ENCODE peak calls at places on chromosomes 7 and 10, in five cellular contexts. M, H, U, E and I are unnamed samples. For H3K4me1, the result is how much of the 10 kb centered on the place peaks cover.

GRCh38 chr10:30121401-30121800 is 62.0 kb upstream of the JCAD start:
- DNase-seq in H (no peak), E (no peak), U (no peak), M (no peak), I (no peak)

GRCh38 chr10:3750352-3750816 is 34.6 kb downstream of the KLF6 start:
- DNase-seq in U (no peak), E (no peak), M (no peak), H (no peak), I (no peak)

GRCh38 chr10:69475433-69475830 is 24.2 kb downstream of the TSPAN15 start:
- DNase-seq in E (no peak), U (no peak), H (no peak), M (no peak), I (no peak)

GRCh38 chr7:94335586-94335985 is 59.1 kb upstream of the COL1A2 start:
- DNase-seq in E (no peak), U (no peak), M (no peak), H (no peak), I (no peak)

GRCh38 chr7:156929789-156930539 is 19.5 kb upstream of the NOM1 start:
- DNase-seq in E (no peak), U (no peak), H (no peak), M (no peak), I (no peak)

GRCh38 chr10:30774281-30774680 is 144.7 kb upstream of the LYZL2 start:
- DNase-seq in M (no peak), E (no peak), H (no peak), U (no peak), I (no peak)

GRCh38 chr7:98202367-98203195 is 8.7 kb upstream of the BHLHA15 start:
- DNase-seq in M (no peak), E (no peak), U (no peak), H (no peak), I (peak)

GRCh38 chr7:51428226-51428887 is 111.7 kb upstream of the COBL start:
- DNase-seq in H (no peak), E (no peak), M (no peak), U (no peak), I (no peak)

GRCh38 chr10:130179640-130180039 is 43.4 kb downstream of the GLRX3 start:
- DNase-seq in U (no peak), E (no peak), M (no peak), H (no peak), I (no peak)

GRCh38 chr7:55366461-55367138 is 1.5 kb downstream of the LANCL2 start:
- DNase-seq in U (no peak), H (no peak), M (no peak), E (no peak), I (no peak)

GRCh38 chr7:107016312-107016711 is 28.2 kb upstream of the PRKAR2B start:
- DNase-seq in H (no peak), E (no peak), M (no peak), U (no peak), I (no peak)

GRCh38 chr10:11176746-11177145 is 159.1 kb downstream of the CELF2 start:
- DNase-seq in H (no peak), E (no peak), M (no peak), U (no peak), I (no peak)

GRCh38 chr7:158097511-158098124 is 490.0 kb downstream of the PTPRN2 start:
- DNase-seq in U (no peak), E (no peak), H (no peak), M (no peak), I (peak)

GRCh38 chr7:131619336-131620305 is 63.2 kb upstream of the PODXL start:
- DNase-seq in H (no peak), E (no peak), U (no peak), M (no peak), I (no peak)

GRCh38 chr7:18320971-18321567 is 174.5 kb upstream of the HDAC9 start:
- DNase-seq in H (no peak), U (no peak), M (no peak), E (no peak), I (no peak)

GRCh38 chr10:114306116-114306973 is 67.3 kb downstream of the VWA2 start:
- DNase-seq in E (peak), H (no peak), U (no peak), M (no peak), I (no peak)

GRCh38 chr7:82442492-82443043 is 1.0 kb downstream of the CACNA2D1 start:
- DNase-seq in E (no peak), H (no peak), M (no peak), U (no peak), I (no peak)

GRCh38 chr7:92696584-92696983 is 106.4 kb upstream of the FAM133B start:
- DNase-seq in H (no peak), E (no peak), M (no peak), U (no peak), I (no peak)

GRCh38 chr7:41984888-41985287 is 252.1 kb downstream of the GLI3 start:
- DNase-seq in E (no peak), U (no peak), H (no peak), M (no peak), I (no peak)

GRCh38 chr10:79239275-79239779 is 107.9 kb upstream of the PPIF start:
- DNase-seq in U (no peak), M (peak), H (no peak), E (peak), I (no peak)

GRCh38 chr10:69749180-69750010 is 52.3 kb upstream of the COL13A1 start:
- DNase-seq in E (no peak), H (no peak), U (no peak), M (no peak), I (no peak)

GRCh38 chr7:40711706-40712105 is 576.9 kb downstream of the SUGCT start:
- DNase-seq in H (no peak), M (no peak), U (no peak), E (no peak), I (no peak)

GRCh38 chr7:151013728-151014497 is 10.4 kb downstream of the ATG9B start:
- DNase-seq in H (peak), U (peak), E (peak), M (peak), I (peak)

GRCh38 chr7:27560706-27561235 is 101.9 kb downstream of the HIBADH start:
- DNase-seq in H (no peak), U (no peak), M (no peak), E (no peak), I (no peak)

GRCh38 chr7:30836991-30837390 is 65.8 kb downstream of the MINDY4 start:
- DNase-seq in U (no peak), M (no peak), H (no peak), E (no peak), I (peak)

GRCh38 chr7:91020611-91021385 is 243.4 kb upstream of the FZD1 start:
- DNase-seq in M (no peak), H (no peak), E (no peak), U (no peak), I (no peak)

GRCh38 chr7:83514977-83515376 is 134.0 kb downstream of the SEMA3E start:
- DNase-seq in U (no peak), M (no peak), E (no peak), H (no peak), I (no peak)

GRCh38 chr10:73044378-73045285 is 52.0 kb downstream of the P4HA1 start:
- DNase-seq in M (no peak), E (no peak), U (no peak), H (no peak), I (no peak)

GRCh38 chr7:81515009-81515408 is 254.8 kb downstream of the HGF start:
- DNase-seq in E (no peak), M (no peak), H (no peak), U (no peak), I (no peak)

GRCh38 chr10:114252097-114252496 is 13.0 kb downstream of the VWA2 start:
- DNase-seq in H (no peak), E (no peak), M (no peak), U (no peak), I (no peak)

GRCh38 chr7:130009848-130010688 is 41.1 kb downstream of the ZC3HC1 start:
- DNase-seq in U (no peak), H (no peak), E (peak), M (no peak), I (no peak)

GRCh38 chr10:58753425-58753824 is 240.8 kb downstream of the BICC1 start:
- DNase-seq in H (no peak), U (no peak), E (no peak), M (no peak), I (no peak)

GRCh38 chr10:58755688-58756087 is 243.0 kb downstream of the BICC1 start:
- DNase-seq in E (no peak), M (no peak), U (no peak), H (peak), I (no peak)

GRCh38 chr10:58752665-58753064 is 240.0 kb downstream of the BICC1 start:
- DNase-seq in U (no peak), E (no peak), H (no peak), M (no peak), I (no peak)

GRCh38 chr10:58756126-58756525 is 243.5 kb downstream of the BICC1 start:
- DNase-seq in M (no peak), U (no peak), E (no peak), H (no peak), I (no peak)

DNA sequence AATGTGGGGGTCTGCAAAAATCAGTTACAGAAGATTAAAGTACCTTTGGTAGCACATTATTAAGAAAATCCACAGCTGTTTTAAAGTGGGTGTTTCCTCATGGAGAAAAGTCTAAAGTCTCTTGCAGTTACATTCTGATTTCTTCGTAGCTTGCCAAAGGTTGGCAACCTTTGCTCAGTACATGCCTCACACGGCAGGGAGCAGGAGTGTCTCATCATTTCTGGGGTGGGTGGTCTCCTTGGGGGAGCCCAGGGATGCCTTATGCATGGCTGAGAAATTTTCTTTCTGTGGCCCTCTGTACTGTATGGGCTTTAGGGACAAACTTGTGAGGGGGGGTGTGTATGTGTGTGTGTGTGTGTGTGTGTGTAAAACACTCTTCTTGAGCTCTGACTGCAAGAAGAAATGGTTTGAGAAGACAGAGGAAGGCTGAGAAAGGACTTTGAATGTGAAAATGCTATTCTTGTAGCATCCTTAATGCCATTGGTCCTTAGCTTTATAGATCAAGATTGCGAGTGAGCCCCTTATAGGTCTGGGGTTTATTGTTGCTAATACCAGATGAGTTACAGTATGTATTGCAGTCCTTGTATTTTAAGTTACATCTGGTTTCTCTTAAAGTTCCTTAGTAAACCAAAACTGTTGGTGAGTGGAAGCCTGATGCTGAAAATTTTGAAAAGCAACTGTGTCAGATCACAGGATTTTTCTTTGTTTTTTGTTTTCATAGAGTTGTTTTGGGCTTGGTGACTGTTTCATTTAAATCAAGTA is 241.9 kb downstream of the BICC1 start:
- DNase-seq in U (no peak), H (no peak), E (no peak), M (no peak), I (no peak)
- TF ChIP-seq CTCF in U (no peak), H (no peak), E (no peak), M (no peak), I (no peak)

DNA sequence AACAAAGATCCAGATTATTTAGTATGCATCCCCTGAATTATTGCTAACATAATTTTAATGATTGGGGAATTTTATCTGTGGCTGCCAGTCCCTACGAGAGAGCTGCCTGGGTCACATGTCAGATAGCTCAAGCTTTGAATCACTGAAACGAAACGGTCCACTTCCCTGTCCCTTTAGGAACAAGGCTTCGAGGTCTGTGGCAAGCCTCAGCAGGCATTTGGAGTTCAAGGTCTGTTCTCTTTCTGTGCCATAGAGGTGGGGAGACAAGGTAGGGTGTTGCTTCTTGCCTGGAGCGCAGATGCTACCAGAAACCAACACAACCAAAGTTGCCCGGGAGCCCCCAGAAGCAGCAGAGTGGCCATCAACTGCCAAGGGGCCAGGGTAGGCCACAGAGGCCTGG is 13.9 kb upstream of the SH2D4B start:
- DNase-seq in H (no peak), M (no peak), E (no peak), U (no peak), I (no peak)
- H3K4me1 ChIP-seq in H (under half), M (half or more), E (under half), U (half or more), I (under half)

GRCh38 chr10:32317795-32318194 is 29.2 kb downstream of the EPC1 start:
- DNase-seq in M (no peak), U (no peak), E (no peak), H (no peak), I (no peak)

GRCh38 chr10:32314588-32314987 is 32.4 kb downstream of the EPC1 start:
- DNase-seq in U (no peak), E (no peak), M (no peak), H (no peak), I (no peak)

GRCh38 chr10:32321016-32321631 is 25.8 kb downstream of the EPC1 start:
- DNase-seq in U (no peak), M (no peak), E (no peak), H (no peak), I (no peak)

GRCh38 chr10:32315426-32315825 is 31.5 kb downstream of the EPC1 start:
- DNase-seq in E (no peak), M (no peak), H (no peak), U (no peak), I (no peak)

GRCh38 chr10:32318476-32318896 is 28.5 kb downstream of the EPC1 start:
- DNase-seq in M (no peak), U (no peak), E (no peak), H (no peak), I (peak)
- H3K4me3 ChIP-seq in M (no peak), U (no peak), E (no peak), H (no peak), I (no peak)

DNA sequence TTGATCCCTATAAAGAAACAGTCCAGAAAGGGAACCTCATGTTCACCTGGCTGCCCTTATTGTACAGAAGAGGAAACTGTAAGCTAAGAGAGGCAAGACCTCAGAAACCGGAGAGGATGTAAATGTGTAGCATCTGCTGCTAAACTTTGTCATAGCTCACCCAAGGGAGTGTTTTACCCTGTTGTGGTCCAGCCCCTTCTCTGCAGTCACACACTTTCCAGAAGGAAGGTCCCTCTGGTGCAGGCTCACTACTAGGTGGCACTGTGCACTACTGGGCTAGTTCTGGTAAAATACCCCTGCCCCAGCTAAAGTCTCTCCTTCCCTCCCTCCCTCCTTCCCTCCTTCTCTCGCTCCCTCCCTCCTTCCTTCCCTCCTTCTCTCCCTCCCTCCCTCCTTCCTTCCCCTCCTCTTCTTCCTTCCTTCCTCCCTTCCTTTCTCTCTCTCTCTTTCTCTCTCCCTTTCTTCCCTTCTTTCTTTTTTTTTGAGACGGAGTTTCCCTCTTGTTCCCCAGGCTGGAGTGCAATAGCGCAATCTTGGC is 42.5 kb upstream of the LCOR start:
- DNase-seq in M (no peak), H (no peak), U (no peak), E (no peak), I (no peak)
- TF ChIP-seq CTCF in M (no peak), H (no peak), U (no peak), E (no peak), I (no peak)